ENCODE peak calls at places on chromosomes 2 and 18, in six cellular contexts. E, Z, Y, L, S and O are unnamed samples.

GRCh38 chr18:58580623-58581022 is 48.3 kb downstream of the ALPK2 start:
- DNase-seq in L (no peak), E (no peak), S (no peak), Y (no peak), Z (no peak), O (no peak)

GRCh38 chr2:33366473-33366872 is 110.0 kb upstream of the RASGRP3 start:
- DNase-seq in S (peak; percentile 47), Y (no peak), Z (no peak), E (peak; percentile 67), L (no peak), O (no peak)

GRCh38 chr2:129396980-129397599 is 582.4 kb upstream of the RAB6C start:
- DNase-seq in Y (no peak), Z (no peak), L (no peak), S (peak; percentile 16), E (no peak), O (no peak)

GRCh38 chr2:9373505-9373904 is 49.8 kb downstream of the ITGB1BP1 start:
- DNase-seq in L (no peak), Y (no peak), S (no peak), E (no peak), Z (no peak), O (no peak)

GRCh38 chr2:55153564-55154315 is 78.4 kb downstream of the CLHC1 start:
- DNase-seq in L (no peak), Y (no peak), Z (peak; percentile 24), E (no peak), S (no peak), O (no peak)

GRCh38 chr2:85584857-85585780 is 888 bp downstream of the VAMP5 start:
- DNase-seq in S (peak; percentile 54), E (peak; percentile 67), Z (no peak), L (peak; percentile 14), Y (no peak), O (peak; percentile 91)

GRCh38 chr2:42057902-42058450 is 10.2 kb downstream of the PKDCC start:
- DNase-seq in Y (no peak), S (no peak), Z (no peak), E (no peak), L (no peak), O (no peak)

GRCh38 chr2:232783278-232783677 is 6.9 kb upstream of the KCNJ13 start:
- DNase-seq in L (no peak), E (no peak), Y (no peak), Z (no peak), S (no peak), O (no peak)

GRCh38 chr2:109473616-109474318 is 140.0 kb downstream of the SEPTIN10 start:
- DNase-seq in S (no peak), E (no peak), Y (no peak), L (no peak), Z (no peak), O (no peak)

GRCh38 chr2:134031539-134031938 is 222.3 kb upstream of the MGAT5 start:
- DNase-seq in L (no peak), E (no peak), Z (no peak), Y (no peak), S (no peak), O (no peak)

GRCh38 chr2:174692256-174692830 is 71.9 kb downstream of the CHRNA1 start:
- DNase-seq in Z (no peak), S (no peak), Y (no peak), E (peak; percentile 79), L (no peak), O (peak; percentile 76)

GRCh38 chr2:233988581-233988980 is 61.9 kb upstream of the SPP2 start:
- DNase-seq in Y (no peak), L (no peak), S (no peak), Z (no peak), E (no peak), O (no peak)

GRCh38 chr2:59936031-59936430 is 617.4 kb downstream of the BCL11A start:
- DNase-seq in Z (no peak), E (no peak), L (no peak), S (no peak), Y (no peak), O (no peak)

GRCh38 chr2:152222975-152223638 is 47.5 kb upstream of the STAM2 start:
- DNase-seq in S (peak; percentile 84), E (peak; percentile 29), Z (no peak), L (no peak), Y (no peak), O (no peak)

GRCh38 chr2:113791697-113792590 is 35.5 kb upstream of the SLC35F5 start:
- DNase-seq in Z (peak; percentile 16), Y (no peak), L (peak; percentile 18), E (peak; percentile 17), S (no peak), O (no peak)

GRCh38 chr18:9719421-9719981 is 11.4 kb downstream of the RAB31 start:
- DNase-seq in Y (no peak), S (no peak), Z (no peak), E (peak; percentile 73), L (no peak), O (peak; percentile 87)

GRCh38 chr2:53969285-53970094 is 1.3 kb downstream of the PSME4 start:
- DNase-seq in S (no peak), E (peak; percentile 32), Y (no peak), L (no peak), Z (peak; percentile 47), O (peak; percentile 63)

GRCh38 chr2:44275915-44276279 is 617 bp downstream of the SLC3A1 start:
- DNase-seq in Y (no peak), L (no peak), E (peak; percentile 65), Z (no peak), S (no peak), O (peak; percentile 86)

GRCh38 chr2:47528874-47529273 is 125.9 kb downstream of the MSH2 start:
- DNase-seq in Z (no peak), L (no peak), Y (no peak), E (peak; percentile 29), S (no peak), O (peak; percentile 88)

GRCh38 chr2:195861821-195862220 is 204.8 kb downstream of the SLC39A10 start:
- DNase-seq in S (no peak), E (peak; percentile 45), L (no peak), Z (no peak), Y (no peak), O (no peak)

GRCh38 chr18:79915161-79916127 is 36.0 kb downstream of the SLC66A2 start:
- DNase-seq in E (no peak), L (no peak), S (no peak), Z (no peak), Y (no peak), O (peak; percentile 74)

GRCh38 chr2:74081030-74081429 is 66.7 kb downstream of the BOLA3 start:
- DNase-seq in E (no peak), Z (no peak), S (no peak), Y (no peak), L (no peak), O (peak; percentile 87)

GRCh38 chr2:19351914-19352697 is 6.3 kb downstream of the OSR1 start:
- DNase-seq in Y (no peak), E (no peak), Z (no peak), L (no peak), S (no peak), O (no peak)

GRCh38 chr2:187169864-187170263 is 278.2 kb downstream of the CALCRL start:
- DNase-seq in E (no peak), Y (no peak), S (no peak), L (no peak), Z (no peak), O (no peak)

GRCh38 chr2:241738040-241738686 is 3.7 kb downstream of the D2HGDH start:
- DNase-seq in E (no peak), L (no peak), S (no peak), Y (no peak), Z (no peak), O (no peak)

GRCh38 chr2:141200191-141200590 is 930.6 kb downstream of the LRP1B start:
- DNase-seq in S (no peak), E (no peak), Z (no peak), L (no peak), Y (no peak), O (no peak)

GRCh38 chr18:51569561-51569960 is 372.1 kb upstream of the MEX3C start:
- DNase-seq in L (no peak), E (no peak), Y (no peak), Z (no peak), S (no peak), O (no peak)

GRCh38 chr2:76895469-76895868 is 626.7 kb downstream of the LRRTM4 start:
- DNase-seq in L (no peak), Z (no peak), E (no peak), S (no peak), Y (no peak), O (no peak)

GRCh38 chr2:44780406-44780805 is 161.1 kb upstream of the SIX3 start:
- DNase-seq in Z (no peak), L (no peak), Y (no peak), S (no peak), E (no peak), O (no peak)

GRCh38 chr2:71461304-71461671 is 7.9 kb downstream of the DYSF start:
- DNase-seq in Z (no peak), Y (no peak), L (no peak), S (no peak), E (no peak), O (no peak)

GRCh38 chr2:225895126-225895525 is 495.6 kb downstream of the NYAP2 start:
- DNase-seq in Z (no peak), L (no peak), Y (no peak), S (no peak), E (no peak), O (no peak)

GRCh38 chr2:127759931-127760330 is 51.0 kb downstream of the WDR33 start:
- DNase-seq in L (no peak), Y (no peak), S (no peak), Z (no peak), E (peak; percentile 7), O (no peak)